ENCODE peak calls at places on chromosome X, in nine cellular contexts. Z is Right ventricle myocardium superior; V is left colon; O is AG20443; I is stimulated activated CD8-positive, alpha-beta memory T cell treated with anti-CD3 and anti-CD28 coated beads, Interleukin-15, amount 100 ng/mL, for 4 hours; C is caudate nucleus; G is GM13977; H is substantia nigra; W is H7. A is an unnamed sample.
A peak's percentile ranks its signal among the peaks of the same experiment; 100 is the strongest.

GRCh38 chrX:152989292-152989658 is 4.6 kb downstream of the PNMA5 start:
- DNase-seq in W (peak; percentile 13), Z (no peak), C (no peak), V (no peak), H (no peak), O (peak; percentile 32), I (no peak), G (peak; percentile 32), A (no peak)

GRCh38 chrX:56029188-56029587 is 203.0 kb upstream of the KLF8 start:
- DNase-seq in G (no peak), C (no peak), O (no peak), H (no peak), W (no peak), V (no peak), Z (no peak), I (no peak), A (no peak)

GRCh38 chrX:119495734-119496520 is 27.7 kb downstream of the SLC25A5 start:
- DNase-seq in H (no peak), G (no peak), V (no peak), C (no peak), I (no peak), W (no peak), O (no peak), Z (no peak), A (no peak)

GRCh38 chrX:40008841-40009461 is 88.8 kb downstream of the BCOR start:
- DNase-seq in C (no peak), Z (peak; percentile 67), V (peak; percentile 41), I (no peak), O (peak; percentile 41), W (peak; percentile 83), G (no peak), H (no peak), A (no peak)

GRCh38 chrX:106952988-106953387 is 32.8 kb downstream of the CLDN2 start:
- DNase-seq in G (no peak), C (no peak), O (no peak), I (no peak), H (no peak), Z (no peak), W (no peak), V (no peak), A (no peak)

GRCh38 chrX:31092476-31092875 is 20.6 kb upstream of the FTHL17 start:
- DNase-seq in G (no peak), V (no peak), C (no peak), H (no peak), W (no peak), Z (no peak), O (no peak), I (no peak), A (no peak)

GRCh38 chrX:128975716-128976115 is 547.6 kb downstream of the SMARCA1 start:
- DNase-seq in Z (no peak), W (peak; percentile 60), C (peak; percentile 8), I (no peak), O (no peak), H (peak; percentile 1), V (no peak), G (peak; percentile 17), A (no peak)

GRCh38 chrX:15602761-15603160 is 2.0 kb upstream of the ACE2 start:
- DNase-seq in H (no peak), O (no peak), I (no peak), G (no peak), Z (no peak), V (no peak), W (no peak), C (no peak), A (no peak)

GRCh38 chrX:9805956-9806355 is 19.7 kb downstream of the SHROOM2 start:
- DNase-seq in O (no peak), W (no peak), G (no peak), V (no peak), Z (no peak), H (no peak), I (no peak), C (no peak), A (no peak)

GRCh38 chrX:29496636-29497180 is 718.7 kb upstream of the MAGEB2 start:
- DNase-seq in O (no peak), C (no peak), H (no peak), G (no peak), W (no peak), V (no peak), I (no peak), Z (no peak), A (no peak)

GRCh38 chrX:39985116-39985515 is 112.6 kb downstream of the BCOR start:
- DNase-seq in C (no peak), W (no peak), G (no peak), V (no peak), O (no peak), I (no peak), H (no peak), Z (no peak), A (no peak)

GRCh38 chrX:49271341-49271740 is 1.7 kb downstream of the PPP1R3F start:
- DNase-seq in Z (no peak), I (no peak), G (no peak), C (no peak), V (no peak), W (no peak), H (no peak), O (no peak), A (no peak)

GRCh38 chrX:80223922-80224579 is 196.2 kb upstream of the TENT5D start:
- DNase-seq in C (no peak), I (no peak), H (no peak), O (no peak), W (peak; percentile 7), G (no peak), Z (no peak), V (no peak), A (no peak)

GRCh38 chrX:107686792-107687191 is 58.5 kb downstream of the PRPS1 start:
- DNase-seq in G (no peak), V (no peak), W (no peak), C (no peak), H (no peak), I (no peak), O (no peak), Z (no peak), A (no peak)

GRCh38 chrX:130625381-130625780 is 223.6 kb downstream of the RBMX2 start:
- DNase-seq in Z (no peak), I (no peak), W (no peak), C (no peak), O (no peak), H (no peak), G (no peak), V (no peak), A (no peak)

GRCh38 chrX:55715847-55716246 is 1.7 kb upstream of the RRAGB start:
- DNase-seq in V (no peak), C (no peak), W (peak; percentile 15), H (no peak), O (no peak), Z (no peak), I (no peak), G (no peak), A (no peak)

GRCh38 chrX:18434896-18435295 is 9.5 kb downstream of the CDKL5 start:
- DNase-seq in C (no peak), I (no peak), Z (no peak), O (no peak), V (no peak), W (no peak), G (no peak), H (no peak), A (no peak)

GRCh38 chrX:97267916-97268680 is 384.4 kb downstream of the RPA4 start:
- DNase-seq in V (no peak), I (no peak), O (no peak), W (no peak), G (no peak), C (no peak), H (no peak), Z (no peak), A (no peak)

GRCh38 chrX:150577174-150577573 is 8.8 kb downstream of the MTM1 start:
- DNase-seq in G (no peak), C (no peak), W (no peak), O (no peak), V (no peak), H (no peak), I (no peak), Z (no peak), A (no peak)

GRCh38 chrX:153645921-153646481 is 1.0 kb upstream of the DUSP9 start:
- DNase-seq in V (no peak), O (no peak), I (no peak), Z (no peak), H (no peak), G (no peak), W (peak; percentile 24), C (no peak), A (no peak)

GRCh38 chrX:119790977-119791436 is 423 bp downstream of the RPL39 start:
- DNase-seq in C (no peak), O (peak; percentile 18), W (peak; percentile 58), G (no peak), H (peak; percentile 14), I (peak; percentile 35), V (peak; percentile 24), Z (no peak), A (peak; percentile 2)

GRCh38 chrX:119887721-119888425 is 7.8 kb upstream of the AKAP14 start:
- DNase-seq in Z (peak; percentile 76), W (peak; percentile 86), V (peak; percentile 74), H (no peak), C (no peak), O (peak; percentile 70), I (no peak), G (peak; percentile 69), A (peak; percentile 28)

GRCh38 chrX:128816919-128817318 is 706.4 kb downstream of the SMARCA1 start:
- DNase-seq in O (no peak), V (no peak), W (peak; percentile 53), Z (no peak), H (no peak), I (no peak), G (no peak), C (no peak), A (no peak)

GRCh38 chrX:148567229-148567628 is 66.8 kb downstream of the AFF2 start:
- DNase-seq in H (no peak), W (no peak), G (no peak), C (no peak), Z (no peak), V (no peak), I (no peak), O (peak; percentile 53), A (no peak)

GRCh38 chrX:27883468-27884092 is 75.8 kb downstream of the MAGEB10 start:
- DNase-seq in C (no peak), O (no peak), H (no peak), W (peak; percentile 8), V (no peak), G (no peak), I (no peak), Z (no peak), A (no peak)

GRCh38 chrX:109797311-109797975 is 64.4 kb upstream of the ACSL4 start:
- DNase-seq in Z (no peak), I (no peak), O (peak; percentile 10), C (no peak), V (no peak), W (no peak), G (no peak), H (no peak), A (no peak)

GRCh38 chrX:17032351-17032750 is 85.9 kb downstream of the REPS2 start:
- DNase-seq in I (no peak), C (no peak), V (no peak), O (peak; percentile 12), W (no peak), Z (no peak), G (no peak), H (no peak), A (no peak)

GRCh38 chrX:37825225-37825842 is 22.0 kb downstream of the DYNLT3 start:
- DNase-seq in V (peak; percentile 32), I (no peak), G (no peak), Z (no peak), O (peak; percentile 27), C (peak; percentile 2), H (no peak), W (peak; percentile 18), A (peak; percentile 13)

GRCh38 chrX:73765776-73766465 is 202.9 kb downstream of the CHIC1 start:
- DNase-seq in Z (no peak), H (no peak), W (no peak), C (no peak), O (no peak), G (no peak), V (no peak), I (no peak), A (no peak)